ENCODE peak calls at places on chromosomes 6 and 20, in seven cellular contexts. One of them, this sample, is unnamed.

GRCh38 chr20:51898788-51899187 is 96.5 kb upstream of the SALL4 start:
- DNase-seq in sigmoid colon: no peak
- DNase-seq in adrenal gland: no peak
- DNase-seq in ovary: no peak
- DNase-seq in Peyer's patch: no peak
- DNase-seq in endothelial cell of umbilical vein: no peak
- DNase-seq in uterus: no peak
- DNase-seq in this sample: no peak

GRCh38 chr20:50615407-50615806 is 75.9 kb downstream of the RIPOR3 start:
- DNase-seq in sigmoid colon: no peak
- DNase-seq in adrenal gland: peak
- DNase-seq in ovary: no peak
- DNase-seq in Peyer's patch: no peak
- DNase-seq in endothelial cell of umbilical vein: no peak
- DNase-seq in uterus: no peak
- DNase-seq in this sample: no peak

GRCh38 chr6:33987531-33988021 is 158.3 kb downstream of the GRM4 start:
- DNase-seq in sigmoid colon: no peak
- DNase-seq in adrenal gland: no peak
- DNase-seq in ovary: no peak
- DNase-seq in Peyer's patch: no peak
- DNase-seq in endothelial cell of umbilical vein: no peak
- DNase-seq in uterus: peak
- DNase-seq in this sample: no peak

GRCh38 chr6:150527100-150527499 is 72.6 kb upstream of the PLEKHG1 start:
- DNase-seq in sigmoid colon: peak
- DNase-seq in adrenal gland: no peak
- DNase-seq in ovary: no peak
- DNase-seq in Peyer's patch: no peak
- DNase-seq in endothelial cell of umbilical vein: no peak
- DNase-seq in uterus: peak
- DNase-seq in this sample: no peak

GRCh38 chr20:17875106-17875980 is 93.3 kb downstream of the SNX5 start:
- DNase-seq in sigmoid colon: peak
- DNase-seq in adrenal gland: peak
- DNase-seq in ovary: peak
- DNase-seq in Peyer's patch: no peak
- DNase-seq in endothelial cell of umbilical vein: peak
- DNase-seq in uterus: peak
- DNase-seq in this sample: no peak

GRCh38 chr6:125952764-125953501 is 3.6 kb upstream of the HINT3 start:
- DNase-seq in sigmoid colon: no peak
- DNase-seq in adrenal gland: no peak
- DNase-seq in ovary: no peak
- DNase-seq in Peyer's patch: no peak
- DNase-seq in endothelial cell of umbilical vein: peak
- DNase-seq in uterus: no peak
- DNase-seq in this sample: no peak

GRCh38 chr20:33578510-33578909 is 83.6 kb upstream of the C20orf144 start:
- DNase-seq in sigmoid colon: no peak
- DNase-seq in adrenal gland: no peak
- DNase-seq in ovary: no peak
- DNase-seq in Peyer's patch: no peak
- DNase-seq in endothelial cell of umbilical vein: no peak
- DNase-seq in uterus: peak
- DNase-seq in this sample: no peak

GRCh38 chr6:39430968-39431523 is 108.5 kb upstream of the KCNK16 start:
- DNase-seq in sigmoid colon: peak
- DNase-seq in adrenal gland: peak
- DNase-seq in ovary: peak
- DNase-seq in Peyer's patch: peak
- DNase-seq in endothelial cell of umbilical vein: no peak
- DNase-seq in uterus: no peak
- DNase-seq in this sample: no peak

GRCh38 chr6:104955927-104956662 is 812 bp upstream of the LIN28B start:
- DNase-seq in sigmoid colon: no peak
- DNase-seq in adrenal gland: no peak
- DNase-seq in ovary: no peak
- DNase-seq in Peyer's patch: no peak
- DNase-seq in endothelial cell of umbilical vein: no peak
- DNase-seq in uterus: no peak
- DNase-seq in this sample: no peak

GRCh38 chr6:22353036-22353560 is 56.3 kb upstream of the PRL start:
- DNase-seq in sigmoid colon: no peak
- DNase-seq in adrenal gland: no peak
- DNase-seq in ovary: no peak
- DNase-seq in Peyer's patch: no peak
- DNase-seq in endothelial cell of umbilical vein: no peak
- DNase-seq in uterus: no peak
- DNase-seq in this sample: no peak

GRCh38 chr20:12466915-12467314 is 541.9 kb upstream of the SPTLC3 start:
- DNase-seq in sigmoid colon: no peak
- DNase-seq in adrenal gland: no peak
- DNase-seq in ovary: no peak
- DNase-seq in Peyer's patch: no peak
- DNase-seq in endothelial cell of umbilical vein: no peak
- DNase-seq in uterus: no peak
- DNase-seq in this sample: no peak

GRCh38 chr6:161594412-161594811 is 320.6 kb upstream of the AGPAT4 start:
- DNase-seq in sigmoid colon: no peak
- DNase-seq in adrenal gland: no peak
- DNase-seq in ovary: no peak
- DNase-seq in Peyer's patch: no peak
- DNase-seq in endothelial cell of umbilical vein: no peak
- DNase-seq in uterus: no peak
- DNase-seq in this sample: no peak

GRCh38 chr20:17925300-17925939 is 43.2 kb downstream of the SNX5 start:
- DNase-seq in sigmoid colon: no peak
- DNase-seq in adrenal gland: no peak
- DNase-seq in ovary: no peak
- DNase-seq in Peyer's patch: no peak
- DNase-seq in endothelial cell of umbilical vein: no peak
- DNase-seq in uterus: no peak
- DNase-seq in this sample: no peak

GRCh38 chr6:36547646-36548400 is 544 bp upstream of the STK38 start:
- DNase-seq in sigmoid colon: no peak
- DNase-seq in adrenal gland: no peak
- DNase-seq in ovary: no peak
- DNase-seq in Peyer's patch: no peak
- DNase-seq in endothelial cell of umbilical vein: no peak
- DNase-seq in uterus: peak
- DNase-seq in this sample: no peak

GRCh38 chr6:139425780-139426179 is 51.3 kb upstream of the CITED2 start:
- DNase-seq in sigmoid colon: no peak
- DNase-seq in adrenal gland: no peak
- DNase-seq in ovary: no peak
- DNase-seq in Peyer's patch: no peak
- DNase-seq in endothelial cell of umbilical vein: no peak
- DNase-seq in uterus: no peak
- DNase-seq in this sample: no peak

GRCh38 chr6:33761922-33762629 is 15.4 kb upstream of the IP6K3 start:
- DNase-seq in sigmoid colon: peak
- DNase-seq in adrenal gland: peak
- DNase-seq in ovary: peak
- DNase-seq in Peyer's patch: peak
- DNase-seq in endothelial cell of umbilical vein: peak
- DNase-seq in uterus: peak
- DNase-seq in this sample: no peak

GRCh38 chr6:38033442-38033982 is 214.0 kb downstream of the ZFAND3 start:
- DNase-seq in sigmoid colon: no peak
- DNase-seq in adrenal gland: no peak
- DNase-seq in ovary: no peak
- DNase-seq in Peyer's patch: no peak
- DNase-seq in endothelial cell of umbilical vein: no peak
- DNase-seq in uterus: no peak
- DNase-seq in this sample: no peak

GRCh38 chr6:141017941-141018340 is 1114.8 kb upstream of the GJE1 start:
- DNase-seq in sigmoid colon: no peak
- DNase-seq in adrenal gland: no peak
- DNase-seq in ovary: no peak
- DNase-seq in Peyer's patch: no peak
- DNase-seq in endothelial cell of umbilical vein: no peak
- DNase-seq in uterus: no peak
- DNase-seq in this sample: no peak

GRCh38 chr6:14408491-14408890 is 290.9 kb downstream of the CD83 start:
- DNase-seq in sigmoid colon: no peak
- DNase-seq in adrenal gland: no peak
- DNase-seq in ovary: no peak
- DNase-seq in Peyer's patch: no peak
- DNase-seq in endothelial cell of umbilical vein: no peak
- DNase-seq in uterus: no peak
- DNase-seq in this sample: no peak

GRCh38 chr6:154227862-154228520 is 128.6 kb downstream of the IPCEF1 start:
- DNase-seq in sigmoid colon: no peak
- DNase-seq in adrenal gland: no peak
- DNase-seq in ovary: no peak
- DNase-seq in Peyer's patch: no peak
- DNase-seq in endothelial cell of umbilical vein: no peak
- DNase-seq in uterus: no peak
- DNase-seq in this sample: no peak

GRCh38 chr20:58039569-58040092 is 188.8 kb downstream of the ANKRD60 start:
- DNase-seq in sigmoid colon: peak
- DNase-seq in adrenal gland: peak
- DNase-seq in ovary: no peak
- DNase-seq in Peyer's patch: no peak
- DNase-seq in endothelial cell of umbilical vein: no peak
- DNase-seq in uterus: no peak
- DNase-seq in this sample: no peak

GRCh38 chr6:148508401-148509151 is 165.9 kb downstream of the SASH1 start:
- DNase-seq in sigmoid colon: no peak
- DNase-seq in adrenal gland: no peak
- DNase-seq in ovary: no peak
- DNase-seq in Peyer's patch: no peak
- DNase-seq in endothelial cell of umbilical vein: peak
- DNase-seq in uterus: no peak
- DNase-seq in this sample: no peak

GRCh38 chr6:131765081-131765852 is 42.6 kb upstream of the ENPP1 start:
- DNase-seq in sigmoid colon: no peak
- DNase-seq in adrenal gland: no peak
- DNase-seq in ovary: no peak
- DNase-seq in Peyer's patch: no peak
- DNase-seq in endothelial cell of umbilical vein: no peak
- DNase-seq in uterus: no peak
- DNase-seq in this sample: no peak

GRCh38 chr6:40082278-40083043 is 148.2 kb upstream of the MOCS1 start:
- DNase-seq in sigmoid colon: no peak
- DNase-seq in adrenal gland: no peak
- DNase-seq in ovary: no peak
- DNase-seq in Peyer's patch: no peak
- DNase-seq in endothelial cell of umbilical vein: no peak
- DNase-seq in uterus: no peak
- DNase-seq in this sample: no peak

GRCh38 chr20:22502731-22503191 is 81.6 kb downstream of the FOXA2 start:
- DNase-seq in sigmoid colon: no peak
- DNase-seq in adrenal gland: no peak
- DNase-seq in ovary: no peak
- DNase-seq in Peyer's patch: no peak
- DNase-seq in endothelial cell of umbilical vein: no peak
- DNase-seq in uterus: no peak
- DNase-seq in this sample: no peak
- TF ChIP-seq POLR2A in sigmoid colon: peak
- TF ChIP-seq POLR2A in adrenal gland: no peak
- TF ChIP-seq POLR2A in ovary: no peak
- TF ChIP-seq POLR2A in Peyer's patch: no peak
- TF ChIP-seq POLR2A in endothelial cell of umbilical vein: no peak
- TF ChIP-seq POLR2A in uterus: no peak
- TF ChIP-seq POLR2A in this sample: no peak

DNA sequence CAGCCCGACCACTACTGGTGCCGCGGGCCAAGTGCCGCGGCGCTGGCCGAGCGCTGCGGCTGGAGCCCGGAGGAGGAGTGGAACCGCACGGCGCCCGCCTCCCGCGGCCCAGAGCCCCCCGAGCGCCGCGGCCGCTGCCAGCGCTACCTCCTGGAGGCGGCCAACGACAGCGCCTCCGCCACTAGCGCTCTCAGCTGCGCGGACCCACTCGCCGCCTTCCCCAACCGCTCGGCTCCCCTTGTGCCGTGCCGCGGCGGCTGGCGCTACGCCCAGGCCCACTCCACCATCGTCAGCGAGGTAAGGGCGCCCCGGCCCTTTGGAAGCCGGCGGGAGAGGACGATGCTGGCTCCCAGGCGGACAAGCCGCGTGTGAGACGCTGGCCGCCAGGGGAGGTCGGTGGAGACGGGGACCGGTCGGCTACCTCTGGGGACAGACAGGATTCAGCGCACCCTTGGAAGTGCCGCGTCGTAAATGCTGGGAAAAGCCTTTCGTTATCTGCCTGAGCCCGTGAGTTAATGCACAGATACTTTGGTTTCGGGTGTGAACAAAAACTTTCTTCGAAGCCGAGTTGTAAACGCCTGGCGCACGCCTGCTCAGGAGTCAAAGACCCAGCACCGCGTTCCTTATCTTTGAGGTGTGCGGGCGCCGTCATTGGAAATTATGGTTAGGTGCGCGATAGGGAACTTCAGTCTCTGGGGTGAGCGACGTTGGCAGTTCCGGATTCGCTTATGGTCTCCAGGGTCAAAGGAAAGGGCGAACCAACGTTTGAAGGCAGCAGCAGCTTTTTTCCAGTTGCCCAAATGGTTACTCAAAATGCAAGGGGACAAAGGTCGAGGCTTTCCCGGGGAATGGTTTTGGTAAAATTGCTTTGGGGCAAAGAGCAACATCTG is 619 bp downstream of the SLC22A3 start:
- DNase-seq in sigmoid colon: no peak
- DNase-seq in adrenal gland: no peak
- DNase-seq in ovary: peak
- DNase-seq in Peyer's patch: no peak
- DNase-seq in endothelial cell of umbilical vein: no peak
- DNase-seq in uterus: no peak
- DNase-seq in this sample: no peak
- TF ChIP-seq POLR2A in sigmoid colon: no peak
- TF ChIP-seq POLR2A in adrenal gland: no peak
- TF ChIP-seq POLR2A in ovary: no peak
- TF ChIP-seq POLR2A in Peyer's patch: no peak
- TF ChIP-seq POLR2A in endothelial cell of umbilical vein: no peak
- TF ChIP-seq POLR2A in uterus: no peak
- TF ChIP-seq POLR2A in this sample: no peak

DNA sequence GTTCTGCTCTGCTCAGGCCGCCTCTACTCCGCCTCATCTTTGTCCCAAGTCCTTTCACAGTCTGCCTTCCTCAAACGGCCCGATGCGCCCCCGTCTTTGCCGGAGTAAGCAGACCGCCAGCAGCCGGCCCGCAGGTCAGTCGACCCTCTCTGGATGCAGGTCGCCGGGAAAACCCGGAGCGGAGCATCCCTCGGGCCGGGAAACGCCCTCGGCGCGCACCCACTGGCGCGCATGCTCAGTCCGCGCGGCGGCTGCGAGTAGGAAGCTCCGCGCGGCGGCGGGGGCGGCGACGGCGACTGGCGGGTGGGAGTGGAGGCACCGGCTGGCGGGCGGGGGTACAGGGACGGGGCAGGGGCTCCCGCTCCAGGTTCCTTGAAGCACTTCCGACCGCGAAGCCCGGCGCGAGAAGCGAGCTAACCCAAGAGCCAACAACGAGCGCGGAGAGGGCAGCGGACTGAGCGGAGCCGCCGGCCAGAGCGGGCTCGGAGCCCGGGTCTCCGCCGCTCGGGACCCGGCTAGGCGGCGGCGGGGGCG is at the start of gene LRRC1:
- DNase-seq in sigmoid colon: peak
- DNase-seq in adrenal gland: peak
- DNase-seq in ovary: peak
- DNase-seq in Peyer's patch: peak
- DNase-seq in endothelial cell of umbilical vein: peak
- DNase-seq in uterus: peak
- DNase-seq in this sample: peak
- TF ChIP-seq POLR2A in sigmoid colon: peak
- TF ChIP-seq POLR2A in adrenal gland: peak
- TF ChIP-seq POLR2A in ovary: peak
- TF ChIP-seq POLR2A in Peyer's patch: peak
- TF ChIP-seq POLR2A in endothelial cell of umbilical vein: peak
- TF ChIP-seq POLR2A in uterus: peak
- TF ChIP-seq POLR2A in this sample: no peak

GRCh38 chr20:32109392-32110172 is at the start of gene TM9SF4:
- DNase-seq in sigmoid colon: peak
- DNase-seq in adrenal gland: peak
- DNase-seq in ovary: peak
- DNase-seq in Peyer's patch: peak
- DNase-seq in endothelial cell of umbilical vein: peak
- DNase-seq in uterus: peak
- DNase-seq in this sample: peak
- TF ChIP-seq POLR2A in sigmoid colon: peak
- TF ChIP-seq POLR2A in adrenal gland: peak
- TF ChIP-seq POLR2A in ovary: peak
- TF ChIP-seq POLR2A in Peyer's patch: peak
- TF ChIP-seq POLR2A in endothelial cell of umbilical vein: peak
- TF ChIP-seq POLR2A in uterus: peak
- TF ChIP-seq POLR2A in this sample: peak